ENCODE peak calls at places on chromosome 19, in eight cellular contexts. J is aorta, H is heart left ventricle, D is transverse colon, C is H1, Q is pancreas, Z is GM23248, X is neuronal stem cell. S is an unnamed sample. For H3K27me3, the result is how much of the 10 kb centered on the place peaks cover.

GRCh38 chr19:6551607-6552450 is 21.0 kb downstream of the TNFSF9 start:
- DNase-seq in J (peak), D (peak), H (no peak), C (peak), X (no peak), Z (peak), Q (no peak), S (no peak)

GRCh38 chr19:31049431-31049830 is 299.8 kb downstream of the TSHZ3 start:
- DNase-seq in H (no peak), D (peak), J (no peak), C (no peak), Z (no peak), Q (no peak), X (no peak), S (no peak)

GRCh38 chr19:6126335-6126974 is 9.0 kb upstream of the ACSBG2 start:
- DNase-seq in J (no peak), C (no peak), D (no peak), Z (peak), Q (no peak), H (no peak), X (no peak), S (no peak)

GRCh38 chr19:29882719-29883105 is 59.3 kb upstream of the URI1 start:
- DNase-seq in J (no peak), D (no peak), H (no peak), X (no peak), C (peak), Q (no peak), Z (no peak), S (no peak)

GRCh38 chr19:16045893-16046292 is 30.4 kb upstream of the TPM4 start:
- DNase-seq in Z (no peak), H (no peak), J (no peak), Q (no peak), X (no peak), D (no peak), C (no peak), S (no peak)

GRCh38 chr19:17590780-17591688 is 35.6 kb downstream of the COLGALT1 start:
- DNase-seq in D (no peak), C (no peak), Z (peak), X (no peak), Q (no peak), J (no peak), H (no peak), S (no peak)

GRCh38 chr19:56813531-56813930 is 27.0 kb downstream of the PEG3 start:
- DNase-seq in Z (no peak), D (no peak), J (no peak), C (no peak), Q (no peak), X (no peak), H (no peak), S (no peak)

GRCh38 chr19:19151418-19151817 is 13.1 kb upstream of the TMEM161A start:
- DNase-seq in J (no peak), H (no peak), D (peak), X (no peak), Q (no peak), Z (no peak), C (no peak), S (no peak)

GRCh38 chr19:40423227-40423566 is 2.6 kb downstream of the SERTAD1 start:
- DNase-seq in Z (no peak), H (no peak), J (no peak), C (no peak), D (no peak), Q (no peak), X (no peak), S (no peak)

GRCh38 chr19:53991224-53992113 is at the start of gene CACNG6:
- DNase-seq in Z (peak), D (no peak), H (no peak), X (peak), C (peak), J (no peak), Q (no peak), S (peak)

GRCh38 chr19:29855771-29856510 is 44.1 kb downstream of the CCNE1 start:
- DNase-seq in Q (no peak), X (no peak), J (no peak), C (no peak), D (no peak), Z (no peak), H (no peak), S (no peak)

GRCh38 chr19:41922220-41922576 is 6.1 kb downstream of the ERFL start:
- DNase-seq in C (no peak), Z (no peak), Q (no peak), X (no peak), D (no peak), J (no peak), H (no peak), S (no peak)

GRCh38 chr19:53772943-53773342 is 51.2 kb downstream of the NLRP12 start:
- DNase-seq in H (peak), Z (peak), C (peak), D (peak), Q (peak), X (peak), J (no peak), S (peak)

GRCh38 chr19:46990998-46991676 is 28.5 kb upstream of the NPAS1 start:
- DNase-seq in Q (peak), Z (peak), D (peak), X (peak), H (peak), J (peak), C (peak), S (peak)

GRCh38 chr19:20928371-20928770 is 5.3 kb downstream of the ZNF85 start:
- DNase-seq in X (no peak), Z (peak), C (peak), J (no peak), Q (no peak), D (no peak), H (no peak), S (no peak)

GRCh38 chr19:44607049-44607448 is 6.3 kb upstream of the IGSF23 start:
- DNase-seq in D (no peak), J (no peak), X (no peak), H (peak), C (no peak), Q (no peak), Z (peak), S (no peak)

GRCh38 chr19:50837300-50837699 is 3.9 kb upstream of the KLK15 start:
- DNase-seq in D (peak), H (no peak), Z (no peak), Q (no peak), C (no peak), X (no peak), J (peak), S (no peak)

GRCh38 chr19:17075860-17076538 is 422 bp downstream of the MYO9B start:
- DNase-seq in D (peak), H (peak), Z (peak), X (no peak), Q (peak), J (peak), C (peak), S (peak)

GRCh38 chr19:35712910-35713845 is 4.6 kb upstream of the KMT2B start:
- DNase-seq in D (peak), Q (no peak), Z (no peak), H (no peak), J (no peak), C (peak), X (no peak), S (no peak)

GRCh38 chr19:29259153-29259552 is 46.2 kb upstream of the UQCRFS1 start:
- DNase-seq in Z (no peak), Q (no peak), C (no peak), X (no peak), H (no peak), D (no peak), J (no peak), S (no peak)

GRCh38 chr19:45782820-45783785 is 813 bp upstream of the DMPK start:
- DNase-seq in C (no peak), J (peak), D (peak), Z (peak), H (peak), Q (no peak), X (no peak), S (no peak)

GRCh38 chr19:39416152-39416551 is 3.7 kb downstream of the PLEKHG2 start:
- DNase-seq in X (no peak), Q (no peak), J (no peak), Z (no peak), D (no peak), C (peak), H (no peak), S (no peak)

GRCh38 chr19:39413903-39414608 is 1.6 kb downstream of the PLEKHG2 start:
- DNase-seq in Z (peak), H (no peak), C (peak), J (peak), Q (no peak), X (no peak), D (peak), S (no peak)

GRCh38 chr19:39413269-39413902 is 917 bp downstream of the PLEKHG2 start:
- DNase-seq in H (peak), J (peak), X (no peak), Z (peak), Q (no peak), D (peak), C (peak), S (no peak)

GRCh38 chr19:39416626-39417120 is 4.2 kb downstream of the PLEKHG2 start:
- DNase-seq in C (peak), H (no peak), D (no peak), Z (no peak), J (no peak), Q (no peak), X (no peak), S (no peak)

GRCh38 chr19:39415111-39416046 is 2.9 kb downstream of the PLEKHG2 start:
- DNase-seq in C (peak), Z (no peak), Q (no peak), X (no peak), H (no peak), D (no peak), J (no peak), S (no peak)
- H3K27ac ChIP-seq in C (no peak), Z (no peak), Q (no peak), X (no peak), H (no peak), D (peak), J (peak), S (peak)

GRCh38 chr19:55434356-55434755 is 8.7 kb downstream of the SHISA7 start:
- DNase-seq in J (no peak), X (no peak), Z (no peak), D (no peak), C (no peak), Q (no peak), H (no peak), S (no peak)
- H3K27me3 ChIP-seq in J (under half), X (under half), Z (under half), D (half or more), C (under half), Q (under half), H (half or more), S (under half)

GRCh38 chr19:52197964-52198363 is 8.1 kb downstream of the PPP2R1A start:
- DNase-seq in C (no peak), Z (no peak), X (no peak), D (no peak), H (no peak), Q (no peak), J (no peak), S (no peak)
- H3K27ac ChIP-seq in C (no peak), Z (peak), X (no peak), D (no peak), H (no peak), Q (no peak), J (no peak), S (no peak)

DNA sequence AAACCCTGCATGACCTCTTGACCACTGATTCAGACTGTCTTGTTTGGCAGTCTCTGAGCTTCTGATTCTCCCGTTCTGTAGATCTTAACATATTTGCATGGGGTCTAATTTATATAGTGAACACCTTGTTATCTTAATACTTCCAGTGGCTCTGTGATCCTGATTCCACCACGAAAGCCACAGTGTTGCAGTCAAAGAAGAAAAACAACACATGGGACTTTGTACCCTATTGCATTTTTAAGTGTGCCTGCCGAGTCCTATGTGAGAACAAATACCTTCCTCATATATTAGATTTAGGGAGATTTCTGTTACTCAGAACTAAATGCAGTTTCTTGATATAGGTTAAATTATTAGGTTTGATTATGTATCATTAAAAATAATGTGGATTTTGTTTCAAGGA is 12.3 kb upstream of the ZNF556 start:
- DNase-seq in Q (no peak), J (no peak), H (no peak), D (no peak), C (no peak), X (no peak), Z (no peak), S (no peak)
- H3K27me3 ChIP-seq in Q (under half), J (under half), H (under half), D (under half), C (under half), X (under half), Z (under half), S (under half)

DNA sequence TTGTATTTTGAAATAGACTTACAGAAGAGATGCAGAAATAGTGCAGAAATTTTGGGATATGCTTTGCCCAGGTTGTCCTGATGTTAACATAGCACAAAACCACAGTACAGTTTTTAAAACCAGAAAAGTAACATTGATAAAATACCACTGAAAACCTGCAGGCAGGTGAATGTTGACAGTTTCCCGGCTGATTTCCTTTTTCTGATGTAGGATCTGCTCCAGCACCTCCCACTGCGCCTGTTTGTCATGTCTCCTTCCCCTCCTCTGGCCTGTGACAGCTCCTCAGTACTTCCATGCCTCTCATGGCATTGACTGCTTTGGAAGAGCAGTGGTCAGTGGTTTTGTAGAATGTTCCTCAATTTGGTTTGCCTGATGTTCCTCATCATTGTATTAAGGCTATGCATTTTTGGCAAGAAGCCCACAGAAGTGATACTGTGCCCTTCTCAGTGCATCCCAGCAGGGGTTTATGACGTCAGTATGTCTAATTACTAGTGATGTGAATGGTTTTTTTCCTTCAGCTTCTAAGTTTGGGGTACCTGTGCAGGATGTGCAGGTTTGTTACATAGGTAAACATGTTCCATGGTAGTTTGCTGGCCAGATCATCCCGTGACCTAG is 31.0 kb downstream of the TDRD12 start:
- DNase-seq in C (no peak), J (no peak), Z (no peak), H (no peak), D (no peak), X (no peak), Q (no peak), S (no peak)
- H3K27ac ChIP-seq in C (no peak), J (no peak), Z (no peak), H (no peak), D (no peak), X (no peak), Q (no peak), S (no peak)

DNA sequence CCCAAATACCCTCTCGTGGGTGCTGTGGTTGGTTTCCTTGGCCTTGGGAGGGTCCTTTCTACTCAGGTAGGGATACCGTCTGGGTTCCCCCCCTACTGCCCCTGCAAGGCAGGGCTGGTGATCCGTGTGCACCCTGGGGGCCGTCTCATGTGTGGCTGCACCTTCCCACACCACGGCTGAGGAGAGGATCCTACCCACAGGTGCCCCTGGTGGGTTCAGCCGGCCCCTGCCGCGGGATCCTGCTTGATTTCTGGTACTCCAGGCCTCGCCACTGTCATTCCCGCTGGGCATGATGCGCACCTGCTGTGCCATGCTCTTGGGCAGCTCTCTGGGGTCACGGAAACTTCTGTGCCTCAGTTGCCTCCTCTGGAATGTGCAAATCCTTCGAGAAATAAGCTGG is 30.8 kb downstream of the EFNA2 start:
- DNase-seq in D (no peak), H (no peak), Z (no peak), J (no peak), C (no peak), Q (no peak), X (no peak), S (no peak)
- H3K27me3 ChIP-seq in D (half or more), H (under half), Z (under half), J (under half), C (under half), Q (under half), X (under half), S (under half)

S was measured in lung.